ENCODE peak calls at places on chromosome 4, in nine cellular contexts. K is foreskin fibroblast; U is colonic mucosa; O is nephron progenitor cell; P is H9; D is cardiac fibroblast; L is fibroblast of mammary gland; R is psoas muscle; X is CD4-positive, alpha-beta T cell. B is an unnamed sample.

GRCh38 chr4:48216563-48216962 is 53.1 kb downstream of the TEC start:
- DNase-seq in K (no peak), U (no peak), O (no peak), P (no peak), D (no peak), L (no peak), R (no peak), X (no peak), B (no peak)

GRCh38 chr4:183411291-183411861 is 33.1 kb upstream of the CDKN2AIP start:
- DNase-seq in K (peak; percentile 16), U (no peak), O (no peak), P (no peak), D (no peak), L (no peak), R (no peak), X (no peak), B (no peak)

GRCh38 chr4:182288534-182288933 is 45.3 kb downstream of the TENM3 start:
- DNase-seq in K (no peak), U (no peak), O (no peak), P (no peak), D (no peak), L (no peak), R (no peak), X (no peak), B (no peak)

GRCh38 chr4:168882650-168883233 is 127.3 kb downstream of the CBR4 start:
- DNase-seq in K (peak; percentile 79), U (no peak), O (no peak), P (no peak), D (peak; percentile 63), L (peak; percentile 79), R (peak; percentile 61), X (no peak), B (no peak)

GRCh38 chr4:90616711-90617110 is 489.5 kb downstream of the CCSER1 start:
- DNase-seq in K (no peak), U (no peak), O (no peak), P (no peak), D (no peak), L (no peak), R (no peak), X (no peak), B (no peak)

GRCh38 chr4:105951198-105951597 is 55.9 kb downstream of the NPNT start:
- DNase-seq in K (peak; percentile 36), U (no peak), O (no peak), P (no peak), D (peak; percentile 54), L (peak; percentile 40), R (no peak), X (no peak), B (no peak)

GRCh38 chr4:138223191-138223910 is 18.8 kb downstream of the SLC7A11 start:
- DNase-seq in K (no peak), U (no peak), O (no peak), P (peak; percentile 36), D (no peak), L (no peak), R (no peak), X (no peak), B (no peak)

GRCh38 chr4:153222162-153222789 is 18.0 kb downstream of the TRIM2 start:
- DNase-seq in K (peak; percentile 94), U (peak; percentile 77), O (peak; percentile 49), P (peak; percentile 82), D (peak; percentile 80), L (peak; percentile 87), R (peak; percentile 74), X (peak; percentile 14), B (peak; percentile 34)

GRCh38 chr4:137300776-137301175 is 231.5 kb downstream of the PCDH18 start:
- DNase-seq in K (peak; percentile 72), U (no peak), O (no peak), P (no peak), D (no peak), L (peak; percentile 75), R (no peak), X (no peak), B (no peak)

GRCh38 chr4:187321741-187322140 is 598.1 kb upstream of the FAT1 start:
- DNase-seq in K (no peak), U (no peak), O (no peak), P (no peak), D (no peak), L (no peak), R (no peak), X (no peak), B (no peak)

GRCh38 chr4:56410247-56410646 is 23.0 kb upstream of the AASDH start:
- DNase-seq in K (peak; percentile 96), U (peak; percentile 60), O (peak; percentile 12), P (peak; percentile 59), D (peak; percentile 98), L (peak; percentile 99), R (no peak), X (no peak), B (no peak)

GRCh38 chr4:56821394-56822263 is at the start of gene SPINK2:
- DNase-seq in K (peak; percentile 8), U (peak; percentile 64), O (peak; percentile 77), P (peak; percentile 95), D (no peak), L (no peak), R (no peak), X (peak; percentile 74), B (peak; percentile 57)

GRCh38 chr4:179465131-179465797 is 2023.0 kb upstream of the AGA start:
- DNase-seq in K (no peak), U (no peak), O (no peak), P (peak; percentile 52), D (no peak), L (no peak), R (no peak), X (no peak), B (no peak)

GRCh38 chr4:186700746-186701145 is 22.9 kb downstream of the FAT1 start:
- DNase-seq in K (peak; percentile 58), U (no peak), O (peak; percentile 15), P (no peak), D (peak; percentile 86), L (peak; percentile 90), R (peak; percentile 77), X (no peak), B (no peak)

GRCh38 chr4:184459413-184459812 is 14.9 kb downstream of the IRF2 start:
- DNase-seq in K (peak; percentile 67), U (no peak), O (no peak), P (no peak), D (peak; percentile 20), L (peak; percentile 74), R (no peak), X (no peak), B (no peak)

DNA sequence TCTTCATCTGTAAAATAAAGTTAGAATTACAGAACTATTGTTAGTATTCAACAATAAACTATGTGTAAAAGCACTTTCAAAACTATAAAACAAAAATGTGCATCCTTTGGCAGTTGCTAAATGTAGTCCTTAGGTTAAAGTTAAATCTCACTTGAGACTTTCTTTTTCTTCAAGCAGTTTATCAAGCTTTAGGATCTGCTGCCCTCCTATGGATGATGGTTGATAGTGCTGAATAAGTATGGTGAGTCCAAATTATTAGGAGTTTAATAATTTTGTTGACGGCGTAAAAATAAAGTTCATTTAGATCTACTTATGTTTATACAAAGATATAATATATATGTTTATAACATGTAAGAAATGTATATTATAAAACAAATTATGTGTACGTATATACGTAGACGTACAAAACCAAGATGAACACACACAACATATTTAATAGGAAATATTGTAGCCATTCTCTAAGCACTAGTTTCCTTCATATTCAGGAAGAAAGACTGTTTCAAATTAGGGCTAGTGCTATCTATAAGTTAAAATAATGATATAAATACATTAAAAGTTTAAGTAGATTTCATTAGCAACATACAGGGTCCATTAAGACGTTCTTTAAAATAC is 22.3 kb downstream of the UGT2A2 start:
- DNase-seq in K (peak; percentile 14), U (no peak), O (no peak), P (no peak), D (peak; percentile 40), L (peak; percentile 43), R (no peak), X (no peak), B (no peak)
- TF ChIP-seq CTCF in K (no peak), U (no peak), O (peak; percentile 65), P (peak; percentile 86), D (peak; percentile 31), L (peak; percentile 45), R (no peak), X (no peak), B (peak; percentile 62)

DNA sequence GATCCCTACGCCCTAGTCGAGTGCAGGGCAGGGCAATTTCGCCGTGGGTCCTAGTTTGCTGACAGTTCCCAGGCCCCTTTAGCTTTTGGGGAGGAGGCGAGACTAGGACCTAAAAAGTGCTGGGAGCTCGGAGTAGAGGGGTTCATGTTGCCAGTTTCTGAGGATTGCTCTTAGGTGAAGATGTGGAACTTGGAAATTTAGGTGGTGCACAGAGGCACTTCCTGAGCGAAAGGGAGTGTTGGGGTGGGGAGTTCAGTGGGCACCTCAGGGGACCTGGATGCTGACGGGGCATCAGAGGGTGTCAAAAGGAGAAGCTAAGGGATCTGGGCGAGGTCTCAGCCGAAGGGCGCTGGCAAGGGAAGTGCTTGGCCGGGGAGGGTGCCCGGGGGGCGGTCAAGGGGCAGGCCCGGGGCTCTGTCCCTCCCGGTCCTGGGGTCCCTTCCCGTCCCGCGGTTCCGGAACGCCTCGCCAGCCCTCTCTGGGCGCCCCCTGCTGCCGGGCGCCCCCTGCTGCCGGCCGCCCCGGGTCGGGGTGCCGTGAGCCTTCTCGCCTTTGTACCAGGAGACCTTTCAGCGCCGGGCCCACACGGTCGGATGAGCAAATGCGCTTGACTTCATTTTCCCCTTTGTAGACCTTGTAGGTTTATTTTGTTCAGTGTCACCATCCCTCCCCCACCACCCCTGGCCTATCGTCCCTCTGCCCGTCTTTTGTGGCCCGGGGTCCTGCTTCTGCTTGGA is 3.0 kb upstream of the PHOX2B start:
- DNase-seq in K (no peak), U (no peak), O (peak; percentile 59), P (peak; percentile 55), D (no peak), L (no peak), R (no peak), X (no peak), B (peak; percentile 63)
- TF ChIP-seq CTCF in K (peak; percentile 36), U (no peak), O (peak; percentile 47), P (peak; percentile 50), D (no peak), L (no peak), R (no peak), X (no peak), B (peak; percentile 48)

DNA sequence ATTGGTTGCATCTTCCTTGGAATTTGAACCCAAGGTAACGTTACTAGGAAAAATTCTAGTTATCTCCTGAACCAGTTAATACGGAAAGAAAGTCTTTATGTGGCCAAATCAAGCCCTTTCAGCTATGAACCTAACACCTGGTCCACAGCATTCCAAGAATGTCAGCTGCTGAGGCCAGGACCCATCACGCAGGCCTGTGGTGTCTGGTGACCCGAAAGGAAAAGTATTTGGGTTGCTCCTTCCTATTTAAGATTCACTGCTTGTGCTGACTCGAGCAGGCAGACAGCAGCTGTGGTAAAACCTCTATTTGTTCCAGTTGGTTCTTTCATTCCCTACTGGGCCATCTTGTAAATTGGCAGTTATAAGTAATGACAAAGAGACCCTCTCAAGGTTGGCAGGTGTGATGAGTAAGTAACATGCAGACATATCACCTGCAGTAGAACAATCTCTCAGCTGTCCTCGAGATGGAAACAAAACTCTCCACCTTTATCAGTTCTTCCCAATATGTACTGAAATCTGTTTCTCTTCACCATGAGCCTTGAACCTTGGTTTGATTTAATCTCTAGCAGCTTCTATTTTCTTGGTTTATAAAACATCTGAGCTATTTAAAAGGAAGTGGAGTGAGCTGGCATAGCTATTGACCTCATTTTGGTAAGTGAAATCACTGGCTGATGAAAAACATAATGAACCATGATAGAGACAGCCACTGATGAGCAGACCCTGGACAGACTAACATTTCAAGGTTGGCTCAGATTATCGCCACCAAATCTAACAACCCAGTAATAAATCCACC is 182.1 kb upstream of the SMIM31 start:
- DNase-seq in K (no peak), U (no peak), O (no peak), P (peak; percentile 41), D (no peak), L (peak; percentile 15), R (peak; percentile 15), X (no peak), B (no peak)
- TF ChIP-seq CTCF in K (no peak), U (no peak), O (no peak), P (no peak), D (no peak), L (no peak), R (no peak), X (no peak), B (no peak)

GRCh38 chr4:163611172-163611571 is 116.7 kb downstream of the TMA16 start:
- DNase-seq in K (no peak), U (no peak), O (no peak), P (no peak), D (no peak), L (no peak), R (no peak), X (no peak), B (no peak)
- TF ChIP-seq CTCF in K (no peak), U (no peak), O (no peak), P (no peak), D (no peak), L (no peak), R (no peak), X (no peak), B (no peak)